ENCODE peak calls at places on chromosomes 11 and 22, in seven cellular contexts. One of them, this sample, is unnamed.

GRCh38 chr22:35728639-35729308 is 11.1 kb downstream of the APOL5 start:
- DNase-seq in astrocyte of the cerebellum: no peak
- DNase-seq in non-pigmented ciliary epithelial cell: no peak
- DNase-seq in skeletal muscle cell: no peak
- DNase-seq in left ventricle myocardium inferior: no peak
- DNase-seq in activated CD4-positive, alpha-beta T cell treated with anti-CD3 and anti-CD28 coated beads, Interleukin-2, amount 10 ng/mL, durations not matched to agents 24 days and 14 days: no peak
- DNase-seq in CD4-positive, CD25-positive, alpha-beta regulatory T cell: no peak
- DNase-seq in this sample: no peak

GRCh38 chr11:70541176-70541575 is 142.8 kb downstream of the CTTN start:
- DNase-seq in astrocyte of the cerebellum: no peak
- DNase-seq in non-pigmented ciliary epithelial cell: no peak
- DNase-seq in skeletal muscle cell: no peak
- DNase-seq in left ventricle myocardium inferior: no peak
- DNase-seq in activated CD4-positive, alpha-beta T cell treated with anti-CD3 and anti-CD28 coated beads, Interleukin-2, amount 10 ng/mL, durations not matched to agents 24 days and 14 days: no peak
- DNase-seq in CD4-positive, CD25-positive, alpha-beta regulatory T cell: no peak
- DNase-seq in this sample: no peak

GRCh38 chr11:89608234-89608966 is 101.7 kb upstream of the TRIM77 start:
- DNase-seq in astrocyte of the cerebellum: no peak
- DNase-seq in non-pigmented ciliary epithelial cell: no peak
- DNase-seq in skeletal muscle cell: no peak
- DNase-seq in left ventricle myocardium inferior: no peak
- DNase-seq in activated CD4-positive, alpha-beta T cell treated with anti-CD3 and anti-CD28 coated beads, Interleukin-2, amount 10 ng/mL, durations not matched to agents 24 days and 14 days: no peak
- DNase-seq in CD4-positive, CD25-positive, alpha-beta regulatory T cell: no peak
- DNase-seq in this sample: no peak

GRCh38 chr22:30832407-30832987 is 136.1 kb downstream of the MORC2 start:
- DNase-seq in astrocyte of the cerebellum: no peak
- DNase-seq in non-pigmented ciliary epithelial cell: no peak
- DNase-seq in skeletal muscle cell: no peak
- DNase-seq in left ventricle myocardium inferior: no peak
- DNase-seq in activated CD4-positive, alpha-beta T cell treated with anti-CD3 and anti-CD28 coated beads, Interleukin-2, amount 10 ng/mL, durations not matched to agents 24 days and 14 days: no peak
- DNase-seq in CD4-positive, CD25-positive, alpha-beta regulatory T cell: no peak
- DNase-seq in this sample: no peak

GRCh38 chr11:114060402-114061052 is 1.0 kb downstream of the ZBTB16 start:
- DNase-seq in astrocyte of the cerebellum: no peak
- DNase-seq in non-pigmented ciliary epithelial cell: no peak
- DNase-seq in skeletal muscle cell: no peak
- DNase-seq in left ventricle myocardium inferior: peak
- DNase-seq in activated CD4-positive, alpha-beta T cell treated with anti-CD3 and anti-CD28 coated beads, Interleukin-2, amount 10 ng/mL, durations not matched to agents 24 days and 14 days: peak
- DNase-seq in CD4-positive, CD25-positive, alpha-beta regulatory T cell: peak
- DNase-seq in this sample: peak

GRCh38 chr11:27468209-27468608 is 4.4 kb downstream of the LGR4 start:
- DNase-seq in astrocyte of the cerebellum: peak
- DNase-seq in non-pigmented ciliary epithelial cell: no peak
- DNase-seq in skeletal muscle cell: no peak
- DNase-seq in left ventricle myocardium inferior: no peak
- DNase-seq in activated CD4-positive, alpha-beta T cell treated with anti-CD3 and anti-CD28 coated beads, Interleukin-2, amount 10 ng/mL, durations not matched to agents 24 days and 14 days: no peak
- DNase-seq in CD4-positive, CD25-positive, alpha-beta regulatory T cell: no peak
- DNase-seq in this sample: no peak

GRCh38 chr11:11243790-11244469 is 109.1 kb downstream of the CSNK2A3 start:
- DNase-seq in astrocyte of the cerebellum: no peak
- DNase-seq in non-pigmented ciliary epithelial cell: no peak
- DNase-seq in skeletal muscle cell: no peak
- DNase-seq in left ventricle myocardium inferior: peak
- DNase-seq in activated CD4-positive, alpha-beta T cell treated with anti-CD3 and anti-CD28 coated beads, Interleukin-2, amount 10 ng/mL, durations not matched to agents 24 days and 14 days: no peak
- DNase-seq in CD4-positive, CD25-positive, alpha-beta regulatory T cell: peak
- DNase-seq in this sample: peak

GRCh38 chr11:119148855-119149370 is at the start of gene ABCG4:
- DNase-seq in astrocyte of the cerebellum: no peak
- DNase-seq in non-pigmented ciliary epithelial cell: no peak
- DNase-seq in skeletal muscle cell: no peak
- DNase-seq in left ventricle myocardium inferior: peak
- DNase-seq in activated CD4-positive, alpha-beta T cell treated with anti-CD3 and anti-CD28 coated beads, Interleukin-2, amount 10 ng/mL, durations not matched to agents 24 days and 14 days: peak
- DNase-seq in CD4-positive, CD25-positive, alpha-beta regulatory T cell: no peak
- DNase-seq in this sample: no peak

GRCh38 chr11:9760180-9760550 is 96.3 kb downstream of the SWAP70 start:
- DNase-seq in astrocyte of the cerebellum: peak
- DNase-seq in non-pigmented ciliary epithelial cell: peak
- DNase-seq in skeletal muscle cell: peak
- DNase-seq in left ventricle myocardium inferior: peak
- DNase-seq in activated CD4-positive, alpha-beta T cell treated with anti-CD3 and anti-CD28 coated beads, Interleukin-2, amount 10 ng/mL, durations not matched to agents 24 days and 14 days: peak
- DNase-seq in CD4-positive, CD25-positive, alpha-beta regulatory T cell: no peak
- DNase-seq in this sample: peak